ENCODE peak calls at places on chromosome 5, in five cellular contexts. H is GM23248, S is neuronal stem cell, G is mammary epithelial cell, E is IMR-90. Y is an unnamed sample.
A peak's percentile ranks its signal among the peaks of the same experiment; 100 is the strongest.

GRCh38 chr5:162068412-162068811 is 839 bp downstream of the GABRG2 start:
- DNase-seq in G (peak; percentile 27), S (peak; percentile 90), H (peak; percentile 12), E (no peak), Y (peak; percentile 70)

GRCh38 chr5:66655395-66656324 is 59.5 kb downstream of the MAST4 start:
- DNase-seq in S (no peak), G (peak; percentile 28), E (no peak), H (peak; percentile 51), Y (no peak)

GRCh38 chr5:43359738-43360137 is 46.5 kb upstream of the HMGCS1 start:
- DNase-seq in S (no peak), H (no peak), G (no peak), E (no peak), Y (no peak)

GRCh38 chr5:134525687-134526482 is 415 bp downstream of the JADE2 start:
- DNase-seq in E (peak; percentile 83), G (peak; percentile 68), H (peak; percentile 90), S (peak; percentile 65), Y (no peak)

GRCh38 chr5:10352404-10353240 is 873 bp upstream of the MARCHF6 start:
- DNase-seq in H (peak; percentile 69), G (peak; percentile 39), E (peak; percentile 52), S (no peak), Y (no peak)

GRCh38 chr5:149471406-149472183 is 79.6 kb downstream of the CSNK1A1 start:
- DNase-seq in S (no peak), H (peak; percentile 84), G (peak; percentile 45), E (peak; percentile 57), Y (no peak)

GRCh38 chr5:122586351-122586750 is 188.5 kb upstream of the SNX2 start:
- DNase-seq in H (peak; percentile 56), S (no peak), E (peak; percentile 74), G (no peak), Y (no peak)

GRCh38 chr5:126984632-126985031 is 45.7 kb downstream of the MARCHF3 start:
- DNase-seq in G (no peak), E (peak; percentile 21), S (no peak), H (peak; percentile 59), Y (no peak)

GRCh38 chr5:157455057-157455456 is 5.0 kb upstream of the NIPAL4 start:
- DNase-seq in S (no peak), E (no peak), G (no peak), H (no peak), Y (no peak)

GRCh38 chr5:96968614-96969013 is 32.7 kb downstream of the LNPEP start:
- DNase-seq in G (no peak), H (no peak), S (no peak), E (peak; percentile 28), Y (no peak)

GRCh38 chr5:157160001-157160400 is 6.1 kb downstream of the GARIN3 start:
- DNase-seq in G (no peak), S (no peak), H (no peak), E (no peak), Y (no peak)

GRCh38 chr5:153827407-153827806 is 211.3 kb downstream of the FAM114A2 start:
- DNase-seq in E (no peak), G (no peak), H (peak; percentile 40), S (no peak), Y (no peak)

GRCh38 chr5:7849531-7850240 is 1.2 kb downstream of the CFAP90 start:
- DNase-seq in G (no peak), S (peak; percentile 62), H (peak; percentile 18), E (no peak), Y (peak; percentile 23)
- H3K9ac ChIP-seq in G (no peak overlapping the region), S (peak overlapping the region; percentile 73), H (no peak overlapping the region), E (no peak overlapping the region), Y (peak overlapping the region; percentile 77)

GRCh38 chr5:142310803-142311202 is 14.0 kb downstream of the SPRY4 start:
- DNase-seq in S (no peak), G (no peak), H (no peak), E (no peak), Y (no peak)
- H3K4me3 ChIP-seq in S (no peak overlapping the region), G (no peak overlapping the region), H (no peak overlapping the region), E (no peak overlapping the region), Y (no peak overlapping the region)

GRCh38 chr5:71461360-71461759 is 5.9 kb downstream of the BDP1 start:
- DNase-seq in H (no peak), G (no peak), E (no peak), S (no peak), Y (no peak)
- H3K36me3 ChIP-seq in H (peaks cover 55% of the 10 kb centered on the region), G (peaks cover 25% of the 10 kb centered on the region), E (peaks cover 33% of the 10 kb centered on the region), S (peaks cover 17% of the 10 kb centered on the region), Y (peaks cover 70% of the 10 kb centered on the region)

DNA sequence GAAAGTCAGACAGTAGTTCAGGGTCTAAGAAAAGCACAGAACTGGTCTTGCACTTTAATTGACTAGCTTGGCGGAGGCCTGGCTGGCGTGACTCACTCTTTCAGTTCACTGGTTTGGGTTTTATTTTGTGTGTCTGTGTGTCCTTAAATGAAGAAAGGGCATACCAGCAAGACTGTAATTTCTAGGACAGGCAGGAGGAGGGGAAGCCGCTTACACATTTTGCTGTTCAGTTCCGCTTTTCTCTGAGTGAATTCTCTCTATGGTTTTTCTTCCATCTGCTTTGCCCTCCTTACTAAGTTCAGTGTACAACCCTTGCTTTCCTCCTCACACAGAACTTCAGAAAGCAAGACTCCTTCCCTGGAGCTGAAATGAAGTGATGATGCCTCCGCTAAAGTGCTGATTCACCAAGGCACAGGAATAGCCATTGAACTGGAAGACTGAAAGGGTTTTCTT is 150.8 kb downstream of the MEF2C start:
- DNase-seq in E (no peak), G (no peak), S (no peak), H (peak; percentile 85), Y (no peak)
- H3K9ac ChIP-seq in E (no peak overlapping the region), G (no peak overlapping the region), S (no peak overlapping the region), H (peak overlapping the region; percentile 57), Y (no peak overlapping the region)

GRCh38 chr5:151680944-151681427 is 5.7 kb downstream of the SPARC start:
- DNase-seq in G (no peak), H (peak; percentile 73), E (peak; percentile 5), S (no peak), Y (no peak)

GRCh38 chr5:151678146-151678545 is 8.6 kb downstream of the SPARC start:
- DNase-seq in S (no peak), H (peak; percentile 88), G (no peak), E (peak; percentile 68), Y (no peak)

GRCh38 chr5:151678713-151679112 is 8.0 kb downstream of the SPARC start:
- DNase-seq in E (peak; percentile 4), H (peak; percentile 52), G (no peak), S (no peak), Y (no peak)

GRCh38 chr5:151682240-151682639 is 4.5 kb downstream of the SPARC start:
- DNase-seq in G (no peak), S (no peak), E (no peak), H (peak; percentile 86), Y (no peak)

GRCh38 chr5:151679421-151680155 is 7.1 kb downstream of the SPARC start:
- DNase-seq in E (no peak), H (peak; percentile 75), G (no peak), S (no peak), Y (no peak)
- H3K4me3 ChIP-seq in E (no peak overlapping the region), H (peak overlapping the region; percentile 95), G (no peak overlapping the region), S (no peak overlapping the region), Y (no peak overlapping the region)

DNA sequence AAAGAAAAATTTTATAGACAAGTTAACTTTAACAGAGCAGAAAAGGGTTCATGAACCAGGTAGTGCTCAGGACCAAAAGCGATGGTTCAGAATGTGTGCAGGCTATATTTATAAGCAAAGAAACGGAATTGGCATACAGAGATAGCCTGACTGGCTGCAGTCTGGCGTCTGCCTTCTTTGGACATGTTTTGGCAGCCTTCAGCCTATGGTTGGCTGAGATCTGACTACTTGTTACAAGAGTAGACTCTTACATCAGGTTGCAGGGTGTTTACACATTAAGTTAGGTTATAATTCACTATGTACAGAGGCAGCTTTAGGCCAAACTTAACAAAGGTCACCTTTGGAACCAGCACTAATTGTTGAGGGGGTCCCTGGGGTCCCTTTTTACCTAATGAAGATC is 7.0 kb downstream of the NOP16 start:
- DNase-seq in G (no peak), E (peak; percentile 15), H (no peak), S (no peak), Y (no peak)
- H3K36me3 ChIP-seq in G (peaks cover 36% of the 10 kb centered on the region), E (peaks cover 35% of the 10 kb centered on the region), H (peaks cover 19% of the 10 kb centered on the region), S (peaks cover 17% of the 10 kb centered on the region), Y (peaks cover 56% of the 10 kb centered on the region)

DNA sequence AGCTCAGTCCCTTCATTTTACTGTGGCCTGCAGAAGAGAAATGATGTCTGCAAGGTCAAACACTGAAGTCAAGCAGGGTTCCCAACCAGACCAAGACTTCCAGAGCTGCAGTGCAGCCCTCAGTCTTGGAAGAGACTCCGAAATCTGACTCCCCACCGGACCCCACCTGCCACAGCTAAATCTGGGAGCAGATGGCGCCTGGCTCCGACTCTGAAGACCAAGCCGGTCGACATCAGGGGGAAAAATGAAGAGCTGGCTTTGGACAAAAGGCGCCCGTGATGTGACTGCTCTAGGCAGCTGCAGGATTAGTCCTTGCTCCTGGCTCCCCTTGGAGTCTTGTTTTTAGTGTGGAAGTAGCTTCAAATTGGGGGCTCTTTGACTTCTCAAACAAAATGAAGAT is 72.4 kb upstream of the ZNF622 start:
- DNase-seq in H (no peak), S (no peak), E (no peak), G (no peak), Y (no peak)
- H3K9ac ChIP-seq in H (no peak overlapping the region), S (no peak overlapping the region), E (no peak overlapping the region), G (no peak overlapping the region), Y (no peak overlapping the region)

Y was measured in NT2/D1.